ENCODE peak calls at places on chromosome 22, in seven cellular contexts. E is renal cortical epithelial cell; T is AG04450; Q is AG10803; V is stimulated activated CD4-positive, alpha-beta T cell treated with anti-CD3 and anti-CD28 coated beads, Interleukin-4, amount 100 ng/mL, for 1 hour; U is keratinocyte; M is cardiac septum. Y is an unnamed sample.

GRCh38 chr22:28952857-28953256 is 69.5 kb downstream of the ZNRF3 start:
- DNase-seq in V (no peak), U (no peak), E (peak), M (no peak), T (peak), Q (peak), Y (no peak)

GRCh38 chr22:43505896-43506295 is 94.1 kb downstream of the MPPED1 start:
- DNase-seq in U (no peak), E (no peak), T (no peak), Q (no peak), V (no peak), M (no peak), Y (no peak)

GRCh38 chr22:20401376-20402020 is 7.5 kb downstream of the ZNF74 start:
- DNase-seq in V (no peak), U (no peak), T (no peak), M (no peak), Q (no peak), E (no peak), Y (no peak)

GRCh38 chr22:28316014-28316413 is 363.6 kb downstream of the TTC28 start:
- DNase-seq in U (peak), T (no peak), M (no peak), V (no peak), E (no peak), Q (no peak), Y (no peak)

GRCh38 chr22:29769723-29770321 is 2.7 kb downstream of the UQCR10 start:
- DNase-seq in T (no peak), M (no peak), Q (no peak), E (peak), U (no peak), V (no peak), Y (no peak)

GRCh38 chr22:32389685-32390084 is 22.4 kb downstream of the RTCB start:
- DNase-seq in U (no peak), Q (no peak), T (no peak), M (no peak), E (no peak), V (peak), Y (peak)

GRCh38 chr22:36865346-36865745 is 4.5 kb downstream of the NCF4 start:
- DNase-seq in Q (no peak), V (no peak), U (no peak), E (no peak), T (no peak), M (no peak), Y (no peak)

GRCh38 chr22:19382240-19382639 is 49.3 kb downstream of the HIRA start:
- DNase-seq in M (no peak), T (no peak), E (no peak), V (no peak), U (no peak), Q (no peak), Y (no peak)

GRCh38 chr22:39360242-39360641 is 10.5 kb downstream of the SYNGR1 start:
- DNase-seq in T (no peak), E (no peak), M (no peak), Q (no peak), V (no peak), U (no peak), Y (no peak)

GRCh38 chr22:29799217-29799680 is 32.1 kb downstream of the UQCR10 start:
- DNase-seq in E (peak), M (peak), T (peak), Q (peak), U (no peak), V (no peak), Y (no peak)

GRCh38 chr22:50584106-50585096 is 1.8 kb upstream of the CHKB start:
- DNase-seq in E (no peak), M (no peak), V (no peak), Q (no peak), T (no peak), U (no peak), Y (no peak)

GRCh38 chr22:39130892-39131855 is 21.3 kb downstream of the CBX7 start:
- DNase-seq in E (peak), M (no peak), V (no peak), T (no peak), Q (no peak), U (no peak), Y (no peak)

GRCh38 chr22:32204856-32205722 is at the start of gene RFPL2:
- DNase-seq in Q (peak), M (no peak), T (no peak), V (peak), U (no peak), E (peak), Y (peak)

GRCh38 chr22:24153959-24154358 is 27.3 kb upstream of the SUSD2 start:
- DNase-seq in T (no peak), E (no peak), U (no peak), V (no peak), Q (no peak), M (no peak), Y (no peak)

GRCh38 chr22:43789452-43789851 is 22.7 kb downstream of the EFCAB6 start:
- DNase-seq in T (peak), U (no peak), M (no peak), E (peak), V (no peak), Q (peak), Y (no peak)

GRCh38 chr22:44623771-44624510 is 78.1 kb upstream of the PRR5 start:
- DNase-seq in U (no peak), V (no peak), M (no peak), T (no peak), E (no peak), Q (peak), Y (peak)

GRCh38 chr22:37018815-37019308 is 385 bp downstream of the TST start:
- DNase-seq in V (no peak), T (no peak), M (peak), U (no peak), E (peak), Q (peak), Y (no peak)

GRCh38 chr22:28345304-28345703 is 334.3 kb downstream of the TTC28 start:
- DNase-seq in V (no peak), M (no peak), E (no peak), U (no peak), T (no peak), Q (peak), Y (no peak)

GRCh38 chr22:46432164-46433068 is 96.9 kb downstream of the TRMU start:
- DNase-seq in T (no peak), U (no peak), E (peak), M (no peak), V (peak), Q (peak), Y (no peak)

GRCh38 chr22:17982572-17983141 is 41.7 kb downstream of the MICAL3 start:
- DNase-seq in E (peak), T (no peak), Q (no peak), M (no peak), U (no peak), V (no peak), Y (no peak)

GRCh38 chr22:49931863-49932262 is 13.4 kb downstream of the CRELD2 start:
- DNase-seq in M (no peak), Q (no peak), V (no peak), T (no peak), U (no peak), E (no peak), Y (no peak)

GRCh38 chr22:49935561-49935960 is 17.1 kb downstream of the CRELD2 start:
- DNase-seq in V (peak), U (no peak), M (no peak), Q (no peak), T (no peak), E (no peak), Y (no peak)

GRCh38 chr22:46596032-46596441 is 24.1 kb upstream of the GRAMD4 start:
- DNase-seq in U (no peak), M (no peak), V (no peak), E (peak), Q (peak), T (no peak), Y (no peak)

GRCh38 chr22:47443836-47444745 is 681.6 kb downstream of the TBC1D22A start:
- DNase-seq in E (no peak), Q (no peak), V (no peak), T (no peak), U (no peak), M (no peak), Y (no peak)

GRCh38 chr22:29306830-29307657 is 594 bp downstream of the GAS2L1 start:
- DNase-seq in E (no peak), T (no peak), M (peak), U (no peak), Q (peak), V (peak), Y (peak)

GRCh38 chr22:46967445-46968358 is 205.3 kb downstream of the TBC1D22A start:
- DNase-seq in V (no peak), M (no peak), Q (no peak), T (no peak), U (no peak), E (no peak), Y (no peak)

GRCh38 chr22:47279337-47279736 is 516.9 kb downstream of the TBC1D22A start:
- DNase-seq in E (no peak), T (no peak), V (no peak), M (no peak), Q (no peak), U (no peak), Y (no peak)

GRCh38 chr22:27952091-27952490 is 33.0 kb upstream of the PITPNB start:
- DNase-seq in M (no peak), E (peak), T (peak), Q (peak), U (no peak), V (no peak), Y (no peak)

GRCh38 chr22:41902932-41903421 is 11.9 kb downstream of the SHISA8 start:
- DNase-seq in E (no peak), V (no peak), T (no peak), M (peak), Q (no peak), U (no peak), Y (no peak)

GRCh38 chr22:41681616-41682015 is 7.1 kb downstream of the SNU13 start:
- DNase-seq in V (no peak), Q (no peak), U (no peak), E (no peak), M (no peak), T (no peak), Y (no peak)

GRCh38 chr22:44515779-44516178 is 17.7 kb upstream of the RTL6 start:
- DNase-seq in M (no peak), U (no peak), V (no peak), Q (no peak), E (no peak), T (no peak), Y (no peak)

GRCh38 chr22:43262990-43263644 is 76.2 kb upstream of the TTLL12 start:
- DNase-seq in V (peak), U (no peak), T (no peak), M (no peak), E (no peak), Q (no peak), Y (no peak)

GRCh38 chr22:44538071-44538470 is 40.0 kb upstream of the RTL6 start:
- DNase-seq in Q (peak), U (no peak), M (no peak), T (no peak), E (no peak), V (no peak), Y (no peak)

Y was measured in NCI-H1930.